ENCODE peak calls at places on chromosomes 2 and 18, in four cellular contexts. B is epithelial cell of proximal tubule, J is spleen, S is RWPE1. D is an unnamed sample.

GRCh38 chr2:178142274-178143065 is 30.2 kb downstream of the RBM45 start:
- DNase-seq in B (no peak), J (no peak), S (no peak), D (no peak)

GRCh38 chr2:170022692-170023091 is 155.3 kb upstream of the MYO3B start:
- DNase-seq in B (peak), J (no peak), S (peak), D (no peak)

GRCh38 chr2:111705711-111706323 is 178.2 kb downstream of the ANAPC1 start:
- DNase-seq in B (peak), J (no peak), S (peak), D (no peak)

GRCh38 chr2:58063641-58064040 is 17.0 kb downstream of the VRK2 start:
- DNase-seq in B (peak), J (no peak), S (no peak), D (no peak)

GRCh38 chr2:235678712-235679111 is 184.9 kb downstream of the AGAP1 start:
- DNase-seq in B (no peak), J (no peak), S (no peak), D (no peak)

GRCh38 chr2:151381266-151381665 is 23.9 kb downstream of the TNFAIP6 start:
- DNase-seq in B (no peak), J (no peak), S (no peak), D (no peak)

GRCh38 chr2:8160959-8161358 is 520.9 kb upstream of the ID2 start:
- DNase-seq in B (no peak), J (no peak), S (no peak), D (no peak)

GRCh38 chr2:188307850-188308283 is 16.2 kb downstream of the GULP1 start:
- DNase-seq in B (no peak), J (no peak), S (no peak), D (no peak)

GRCh38 chr2:216551234-216551633 is 52.6 kb downstream of the RPL37A start:
- DNase-seq in B (no peak), J (no peak), S (peak), D (no peak)

GRCh38 chr18:42001801-42002200 is 46.8 kb downstream of the PIK3C3 start:
- DNase-seq in B (no peak), J (no peak), S (no peak), D (no peak)

GRCh38 chr2:3042601-3043585 is 334.7 kb downstream of the EIPR1 start:
- DNase-seq in B (no peak), J (no peak), S (no peak), D (no peak)

GRCh38 chr2:181070119-181070833 is 89.9 kb downstream of the UBE2E3 start:
- DNase-seq in B (peak), J (no peak), S (peak), D (no peak)

GRCh38 chr18:2547477-2548087 is 23.7 kb downstream of the METTL4 start:
- DNase-seq in B (no peak), J (no peak), S (peak), D (no peak)

GRCh38 chr2:28810384-28811285 is at the start of gene SPDYA:
- DNase-seq in B (peak), J (peak), S (peak), D (peak)

GRCh38 chr2:9286553-9287399 is 80.2 kb downstream of the ASAP2 start:
- DNase-seq in B (no peak), J (no peak), S (peak), D (no peak)

GRCh38 chr2:218605438-218605837 is 2.3 kb upstream of the PLCD4 start:
- DNase-seq in B (no peak), J (no peak), S (no peak), D (no peak)

GRCh38 chr2:162926501-162926900 is 87.9 kb upstream of the KCNH7 start:
- DNase-seq in B (peak), J (no peak), S (peak), D (no peak)

GRCh38 chr18:34322365-34323289 is 97.9 kb upstream of the NOL4 start:
- DNase-seq in B (peak), J (no peak), S (no peak), D (no peak)

GRCh38 chr18:67410671-67411070 is 105.8 kb downstream of the DSEL start:
- DNase-seq in B (no peak), J (no peak), S (no peak), D (no peak)

GRCh38 chr2:85504434-85505261 is 34.3 kb upstream of the MAT2A start:
- DNase-seq in B (peak), J (no peak), S (peak), D (no peak)

GRCh38 chr2:58959996-58960395 is 718.9 kb upstream of the FANCL start:
- DNase-seq in B (no peak), J (no peak), S (no peak), D (no peak)

GRCh38 chr2:40666438-40666837 is 214.5 kb upstream of the SLC8A1 start:
- DNase-seq in B (no peak), J (no peak), S (no peak), D (no peak)

GRCh38 chr2:12734914-12735654 is 18.3 kb downstream of the TRIB2 start:
- DNase-seq in B (no peak), J (no peak), S (no peak), D (no peak)

GRCh38 chr2:57371186-57371585 is 675.4 kb upstream of the VRK2 start:
- DNase-seq in B (no peak), J (no peak), S (no peak), D (no peak)

GRCh38 chr2:6214471-6214870 is 522.3 kb downstream of the SOX11 start:
- DNase-seq in B (no peak), J (no peak), S (no peak), D (no peak)

GRCh38 chr18:76759056-76759455 is 63.3 kb upstream of the ZNF236 start:
- DNase-seq in B (no peak), J (no peak), S (no peak), D (no peak)

DNA sequence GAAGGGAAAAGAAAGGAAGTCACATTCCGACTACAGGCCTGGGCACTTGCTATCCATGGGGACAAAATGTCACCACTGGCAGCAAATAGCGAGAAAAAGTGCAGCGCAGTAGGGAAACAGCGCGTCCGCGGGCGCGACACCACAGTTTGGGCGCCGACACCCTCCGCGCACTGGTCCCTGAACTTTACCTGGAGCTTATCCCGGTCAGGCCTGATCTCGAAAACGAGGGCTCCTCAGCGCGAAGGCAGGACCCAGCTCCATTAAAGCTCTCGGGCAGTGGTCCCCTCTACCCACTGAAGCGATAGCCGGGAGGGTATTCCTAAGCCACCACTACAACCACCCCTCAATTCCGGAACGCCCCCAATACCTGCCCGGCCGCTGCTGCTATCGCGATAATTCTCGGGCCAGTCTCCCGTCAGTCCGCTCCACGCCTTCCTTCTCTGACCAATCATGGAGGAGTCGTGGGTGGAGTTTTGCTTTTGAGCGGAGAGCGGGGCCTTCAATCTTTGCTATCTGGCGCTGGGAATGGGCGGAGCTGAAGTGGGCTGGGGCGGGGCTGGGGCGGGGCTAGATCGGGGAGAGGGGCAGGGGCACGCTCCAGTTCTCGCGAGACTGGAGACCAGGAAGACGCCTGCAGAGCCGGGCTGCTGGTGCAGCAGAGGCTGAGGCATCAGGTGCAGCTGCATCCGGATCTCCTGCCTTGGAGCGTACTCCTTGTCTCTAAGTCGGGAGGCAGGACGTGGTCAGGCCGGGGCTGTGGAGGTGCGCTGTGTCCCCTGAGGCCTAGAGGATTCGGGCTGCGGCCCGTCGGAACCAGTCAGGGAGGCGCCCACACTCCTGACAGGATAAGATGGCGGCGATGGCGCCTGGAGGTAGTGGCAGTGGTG is at the start of the genes PIGN and RELCH:
- DNase-seq in B (peak), J (peak), S (peak), D (peak)
- TF ChIP-seq CTCF in B (no peak), J (peak), S (no peak), D (no peak)

DNA sequence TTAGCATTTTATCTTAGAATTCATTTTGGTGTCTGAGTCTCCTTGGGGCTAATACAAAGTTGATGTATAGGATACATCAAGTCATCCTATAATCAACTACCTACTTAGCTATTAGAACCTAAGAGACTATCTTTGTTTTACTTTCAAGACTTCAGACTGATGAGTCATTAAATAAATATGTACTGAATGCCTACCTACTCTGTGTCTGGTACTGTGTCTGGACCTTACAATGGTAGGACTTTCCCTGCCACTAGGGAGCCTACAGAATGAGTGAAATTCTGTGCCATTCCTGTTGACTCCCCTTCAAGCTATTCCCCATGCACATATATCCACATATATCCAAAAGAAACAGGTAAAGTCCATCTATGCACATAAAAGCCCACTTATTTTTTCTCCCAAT is 114.5 kb downstream of the ERBB4 start:
- DNase-seq in B (peak), J (no peak), S (peak), D (no peak)
- TF ChIP-seq CTCF in B (no peak), J (no peak), S (no peak), D (no peak)

GRCh38 chr18:69588301-69588700 is 187.6 kb downstream of the DOK6 start:
- DNase-seq in B (no peak), J (no peak), S (no peak), D (no peak)
- TF ChIP-seq CTCF in B (peak), J (no peak), S (no peak), D (no peak)

DNA sequence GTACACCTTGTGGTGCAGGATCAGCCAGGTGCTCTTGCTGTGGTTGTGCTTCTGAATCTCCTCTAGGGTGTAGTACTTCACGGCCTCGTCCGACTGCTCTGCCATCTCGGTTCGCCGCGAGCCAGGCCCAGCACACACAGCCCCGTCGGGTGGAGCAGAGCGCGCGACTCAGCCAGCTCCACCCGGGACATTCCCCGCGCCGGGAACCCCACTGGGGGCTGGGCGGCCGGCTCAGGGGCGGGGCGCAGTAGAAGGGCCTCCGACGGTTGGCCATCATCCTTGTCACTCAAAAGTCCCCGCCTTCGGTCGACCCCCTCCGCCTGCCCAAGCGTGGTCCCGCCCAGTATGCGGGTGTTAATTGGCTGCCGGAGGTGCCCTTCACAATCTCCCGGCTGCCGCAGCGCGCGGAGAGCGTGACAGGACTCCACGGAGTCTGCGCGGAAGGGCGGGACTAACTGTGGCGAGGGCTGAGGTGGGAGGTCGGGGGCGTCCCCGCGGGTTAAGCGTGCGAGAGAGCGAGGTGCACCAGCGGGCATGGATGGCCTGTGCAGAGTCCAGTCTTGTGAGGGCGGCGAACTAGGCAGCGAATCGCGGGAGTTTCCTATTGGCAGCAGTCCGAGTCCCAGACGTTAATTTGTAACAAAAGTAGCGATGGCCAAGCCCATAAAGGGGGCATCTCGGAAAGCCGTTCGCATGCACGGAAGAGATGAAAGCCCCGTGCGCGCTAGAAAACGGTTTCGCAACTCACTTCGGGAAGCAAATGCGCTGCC is at the start of gene CYB5A:
- DNase-seq in B (peak), J (peak), S (peak), D (peak)
- TF ChIP-seq CTCF in B (peak), J (peak), S (no peak), D (peak)

GRCh38 chr2:144780983-144781382 is 261.1 kb upstream of the ZEB2 start:
- DNase-seq in B (no peak), J (no peak), S (no peak), D (no peak)
- TF ChIP-seq CTCF in B (no peak), J (no peak), S (no peak), D (no peak)

GRCh38 chr2:231708050-231708772 is at the start of gene PTMA:
- DNase-seq in B (peak), J (peak), S (peak), D (peak)

GRCh38 chr2:231709636-231709980 is 1.3 kb downstream of the PTMA start:
- DNase-seq in B (no peak), J (peak), S (no peak), D (no peak)

GRCh38 chr2:231709981-231710750 is 1.8 kb downstream of the PTMA start:
- DNase-seq in B (no peak), J (peak), S (peak), D (no peak)

GRCh38 chr2:231707625-231708049 is 688 bp upstream of the PTMA start:
- DNase-seq in B (no peak), J (no peak), S (no peak), D (no peak)

DNA sequence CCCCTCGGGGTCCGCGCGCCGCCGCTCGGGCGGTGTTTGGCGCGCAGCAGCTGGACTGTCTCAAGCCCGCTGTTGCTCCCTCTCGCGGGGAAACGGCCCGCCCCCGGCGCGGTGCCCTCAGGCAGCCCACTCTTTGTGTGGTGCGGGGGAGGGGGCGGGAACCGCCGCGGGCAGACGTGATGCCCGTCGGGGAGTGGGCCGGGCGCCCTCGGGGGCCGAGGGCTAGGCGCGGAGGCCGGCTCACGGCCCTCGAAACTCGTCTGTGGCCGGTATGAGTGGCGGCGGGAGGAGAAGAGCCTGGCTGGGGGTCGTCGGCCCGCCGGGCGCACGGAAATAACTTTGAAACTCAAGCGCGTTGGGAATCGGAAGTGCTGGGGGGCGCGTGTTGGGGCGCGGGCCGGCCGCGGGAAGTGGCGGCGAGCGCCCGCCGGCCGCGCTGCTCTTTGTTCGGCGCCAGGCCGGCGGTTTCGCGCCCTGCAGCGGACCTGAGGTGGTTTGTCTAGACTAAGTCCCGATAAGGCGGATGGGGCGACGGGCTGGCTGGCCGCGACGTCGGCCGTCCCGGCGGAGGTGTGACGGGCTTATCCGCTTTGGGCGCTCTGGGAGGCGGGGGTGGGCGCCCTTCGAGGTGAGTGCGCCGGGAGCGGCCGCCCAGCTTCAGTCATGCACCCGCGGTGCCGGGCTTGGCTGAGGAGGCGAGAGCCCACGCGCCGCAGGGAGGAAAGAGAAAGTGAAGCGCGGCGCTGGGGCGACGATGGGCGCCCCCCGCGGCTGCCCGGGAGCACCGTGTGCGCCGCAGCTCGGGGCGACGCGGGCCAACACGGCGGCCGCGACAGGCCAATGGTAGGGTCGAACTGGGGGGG is 679 bp downstream of the PTMA start:
- DNase-seq in B (no peak), J (peak), S (no peak), D (no peak)
- TF ChIP-seq CTCF in B (peak), J (no peak), S (no peak), D (peak)

GRCh38 chr18:52670903-52671302 is 330.9 kb downstream of the DCC start:
- DNase-seq in B (no peak), J (no peak), S (peak), D (no peak)
- TF ChIP-seq CTCF in B (peak), J (no peak), S (no peak), D (peak)

GRCh38 chr2:128037624-128038023 is 9.8 kb upstream of the SAP130 start:
- DNase-seq in B (no peak), J (no peak), S (no peak), D (no peak)
- TF ChIP-seq CTCF in B (peak), J (no peak), S (no peak), D (peak)

D was measured in chondrocyte.